ENCODE peak calls at places on chromosomes 16 and 17, in seven cellular contexts. R is KG1; M is SK-N-DZ; S is heart right ventricle; H is HuH-7.5; I is activated CD4-positive, alpha-beta T cell treated with anti-CD3 and anti-CD28 coated beads, Interleukin-2, amount 50 U/mL, for 1 hour; Q is hippocampal formation. J is an unnamed sample.

GRCh38 chr17:15436399-15437369 is 30.7 kb downstream of the CDRT4 start:
- DNase-seq in R (no peak), Q (peak; percentile 63), S (peak; percentile 75), M (no peak), I (no peak), H (no peak), J (peak; percentile 34)

GRCh38 chr17:39209317-39210092 is 9.4 kb downstream of the RPL19 start:
- DNase-seq in Q (no peak), H (no peak), R (peak; percentile 29), S (peak; percentile 68), I (peak; percentile 64), M (no peak), J (peak; percentile 84)

GRCh38 chr16:50284131-50284911 is 18.0 kb downstream of the ADCY7 start:
- DNase-seq in H (no peak), M (peak; percentile 53), Q (no peak), I (no peak), S (no peak), R (no peak), J (no peak)

GRCh38 chr16:71722801-71723536 is 1.5 kb downstream of the PHLPP2 start:
- DNase-seq in I (peak; percentile 35), S (peak; percentile 65), Q (no peak), R (peak; percentile 71), H (peak; percentile 74), M (peak; percentile 67), J (peak; percentile 73)

GRCh38 chr17:20213429-20213828 is 204.3 kb downstream of the SPECC1 start:
- DNase-seq in M (no peak), S (no peak), R (no peak), I (no peak), H (no peak), Q (no peak), J (no peak)

GRCh38 chr16:29743827-29744531 is 1.8 kb downstream of the C16orf54 start:
- DNase-seq in Q (no peak), I (peak; percentile 44), H (no peak), S (no peak), M (no peak), R (no peak), J (no peak)

GRCh38 chr17:75743625-75744206 is 21.3 kb downstream of the GALK1 start:
- DNase-seq in I (no peak), R (no peak), M (no peak), Q (no peak), H (no peak), S (no peak), J (no peak)

GRCh38 chr16:27181020-27181419 is 22.3 kb upstream of the KDM8 start:
- DNase-seq in M (peak; percentile 35), S (no peak), Q (no peak), R (no peak), I (no peak), H (no peak), J (no peak)

GRCh38 chr17:77010667-77011066 is 130.1 kb upstream of the SEC14L1 start:
- DNase-seq in S (no peak), I (no peak), Q (no peak), M (no peak), R (no peak), H (no peak), J (no peak)

GRCh38 chr16:26594666-26595065 is 472.1 kb upstream of the C16orf82 start:
- DNase-seq in M (no peak), Q (no peak), R (no peak), S (no peak), H (no peak), I (no peak), J (peak; percentile 30)

GRCh38 chr17:73595068-73595865 is 49.0 kb downstream of the SDK2 start:
- DNase-seq in S (peak; percentile 17), R (no peak), M (no peak), I (peak; percentile 29), Q (no peak), H (peak; percentile 47), J (peak; percentile 41)

GRCh38 chr17:6823011-6823442 is 8.5 kb downstream of the TEKT1 start:
- DNase-seq in M (no peak), I (no peak), R (no peak), S (no peak), H (no peak), Q (no peak), J (no peak)

GRCh38 chr17:14373587-14374259 is 72.8 kb downstream of the HS3ST3B1 start:
- DNase-seq in I (no peak), R (no peak), M (no peak), Q (no peak), S (no peak), H (no peak), J (no peak)

GRCh38 chr17:14333506-14333905 is 32.6 kb downstream of the HS3ST3B1 start:
- DNase-seq in I (no peak), S (no peak), M (no peak), Q (no peak), R (no peak), H (no peak), J (no peak)

GRCh38 chr16:54287758-54288591 is 1.4 kb upstream of the IRX3 start:
- DNase-seq in S (peak; percentile 18), M (no peak), R (no peak), Q (no peak), I (no peak), H (no peak), J (no peak)

GRCh38 chr16:2912330-2913199 is 834 bp downstream of the FLYWCH1 start:
- DNase-seq in I (peak; percentile 23), Q (peak; percentile 24), H (peak; percentile 32), M (no peak), R (no peak), S (peak; percentile 27), J (peak; percentile 38)

GRCh38 chr16:57479043-57479421 is 7.3 kb downstream of the DOK4 start:
- DNase-seq in M (no peak), R (no peak), I (no peak), H (no peak), Q (no peak), S (no peak), J (peak; percentile 49)

GRCh38 chr16:13270602-13271001 is 369.2 kb downstream of the SHISA9 start:
- DNase-seq in I (no peak), R (no peak), M (no peak), S (no peak), H (no peak), Q (no peak), J (no peak)

GRCh38 chr17:27282054-27282501 is 11.8 kb upstream of the WSB1 start:
- DNase-seq in M (no peak), Q (no peak), S (no peak), H (no peak), R (no peak), I (no peak), J (no peak)

GRCh38 chr16:11020792-11021440 is 76.6 kb downstream of the CLEC16A start:
- DNase-seq in Q (peak; percentile 10), S (no peak), M (no peak), R (no peak), I (no peak), H (no peak), J (no peak)

GRCh38 chr17:37359682-37360188 is 16.1 kb upstream of the C17orf78 start:
- DNase-seq in H (no peak), I (no peak), S (no peak), Q (peak; percentile 23), R (no peak), M (no peak), J (no peak)